ENCODE peak calls at places on chromosomes 7 and 10, in ten cellular contexts. One of them, this sample, is unnamed.

GRCh38 chr7:77655836-77656455 is 40.3 kb upstream of the RSBN1L start:
- DNase-seq in GM20000: no peak
- DNase-seq in Calu3: no peak
- DNase-seq in A549: no peak
- DNase-seq in omental fat pad: no peak
- DNase-seq in type B pancreatic cell: peak
- DNase-seq in nephron progenitor cell: no peak
- DNase-seq in WTC11: no peak
- DNase-seq in GM23338: no peak
- DNase-seq in epithelial cell of esophagus: no peak
- DNase-seq in this sample: no peak

GRCh38 chr7:83065714-83066113 is 97.0 kb downstream of the PCLO start:
- DNase-seq in epithelial cell of esophagus: peak
- DNase-seq in GM20000: no peak
- DNase-seq in WTC11: no peak
- DNase-seq in GM23338: no peak
- DNase-seq in omental fat pad: no peak
- DNase-seq in A549: no peak
- DNase-seq in Calu3: no peak
- DNase-seq in nephron progenitor cell: no peak
- DNase-seq in type B pancreatic cell: no peak
- DNase-seq in this sample: no peak

GRCh38 chr10:49497358-49497757 is 41.6 kb downstream of the ERCC6 start:
- DNase-seq in nephron progenitor cell: no peak
- DNase-seq in GM20000: no peak
- DNase-seq in type B pancreatic cell: no peak
- DNase-seq in Calu3: no peak
- DNase-seq in GM23338: no peak
- DNase-seq in omental fat pad: no peak
- DNase-seq in WTC11: no peak
- DNase-seq in epithelial cell of esophagus: no peak
- DNase-seq in A549: no peak
- DNase-seq in this sample: no peak

GRCh38 chr7:113285411-113285810 is 167.1 kb upstream of the SMIM30 start:
- DNase-seq in epithelial cell of esophagus: peak
- DNase-seq in WTC11: no peak
- DNase-seq in A549: no peak
- DNase-seq in nephron progenitor cell: no peak
- DNase-seq in GM23338: no peak
- DNase-seq in type B pancreatic cell: no peak
- DNase-seq in Calu3: no peak
- DNase-seq in omental fat pad: no peak
- DNase-seq in GM20000: no peak
- DNase-seq in this sample: no peak

GRCh38 chr10:119149157-119149556 is 16.4 kb downstream of the SFXN4 start:
- DNase-seq in Calu3: no peak
- DNase-seq in epithelial cell of esophagus: no peak
- DNase-seq in type B pancreatic cell: no peak
- DNase-seq in nephron progenitor cell: no peak
- DNase-seq in omental fat pad: no peak
- DNase-seq in A549: no peak
- DNase-seq in GM20000: no peak
- DNase-seq in GM23338: no peak
- DNase-seq in WTC11: no peak
- DNase-seq in this sample: no peak

GRCh38 chr10:6255548-6256061 is 52.9 kb downstream of the PFKFB3 start:
- DNase-seq in nephron progenitor cell: no peak
- DNase-seq in GM23338: no peak
- DNase-seq in epithelial cell of esophagus: no peak
- DNase-seq in WTC11: no peak
- DNase-seq in A549: no peak
- DNase-seq in omental fat pad: no peak
- DNase-seq in GM20000: no peak
- DNase-seq in Calu3: no peak
- DNase-seq in type B pancreatic cell: no peak
- DNase-seq in this sample: peak

GRCh38 chr10:43040482-43041256 is 36.2 kb upstream of the RET start:
- DNase-seq in omental fat pad: no peak
- DNase-seq in type B pancreatic cell: no peak
- DNase-seq in GM23338: no peak
- DNase-seq in Calu3: no peak
- DNase-seq in epithelial cell of esophagus: no peak
- DNase-seq in GM20000: no peak
- DNase-seq in WTC11: no peak
- DNase-seq in nephron progenitor cell: no peak
- DNase-seq in A549: no peak
- DNase-seq in this sample: no peak

GRCh38 chr10:26983156-26983555 is 117.1 kb downstream of the ANKRD26 start:
- DNase-seq in A549: no peak
- DNase-seq in WTC11: no peak
- DNase-seq in GM23338: no peak
- DNase-seq in nephron progenitor cell: no peak
- DNase-seq in epithelial cell of esophagus: no peak
- DNase-seq in Calu3: no peak
- DNase-seq in omental fat pad: no peak
- DNase-seq in type B pancreatic cell: no peak
- DNase-seq in GM20000: no peak
- DNase-seq in this sample: no peak

GRCh38 chr7:123580406-123581161 is 21.0 kb upstream of the ASB15 start:
- DNase-seq in GM23338: peak
- DNase-seq in Calu3: peak
- DNase-seq in nephron progenitor cell: peak
- DNase-seq in WTC11: no peak
- DNase-seq in GM20000: peak
- DNase-seq in A549: no peak
- DNase-seq in epithelial cell of esophagus: peak
- DNase-seq in omental fat pad: no peak
- DNase-seq in type B pancreatic cell: no peak
- DNase-seq in this sample: no peak

GRCh38 chr10:77526861-77527617 is 110.6 kb downstream of the KCNMA1 start:
- DNase-seq in A549: no peak
- DNase-seq in type B pancreatic cell: no peak
- DNase-seq in epithelial cell of esophagus: no peak
- DNase-seq in WTC11: no peak
- DNase-seq in GM23338: no peak
- DNase-seq in omental fat pad: no peak
- DNase-seq in Calu3: no peak
- DNase-seq in GM20000: no peak
- DNase-seq in nephron progenitor cell: no peak
- DNase-seq in this sample: no peak

DNA sequence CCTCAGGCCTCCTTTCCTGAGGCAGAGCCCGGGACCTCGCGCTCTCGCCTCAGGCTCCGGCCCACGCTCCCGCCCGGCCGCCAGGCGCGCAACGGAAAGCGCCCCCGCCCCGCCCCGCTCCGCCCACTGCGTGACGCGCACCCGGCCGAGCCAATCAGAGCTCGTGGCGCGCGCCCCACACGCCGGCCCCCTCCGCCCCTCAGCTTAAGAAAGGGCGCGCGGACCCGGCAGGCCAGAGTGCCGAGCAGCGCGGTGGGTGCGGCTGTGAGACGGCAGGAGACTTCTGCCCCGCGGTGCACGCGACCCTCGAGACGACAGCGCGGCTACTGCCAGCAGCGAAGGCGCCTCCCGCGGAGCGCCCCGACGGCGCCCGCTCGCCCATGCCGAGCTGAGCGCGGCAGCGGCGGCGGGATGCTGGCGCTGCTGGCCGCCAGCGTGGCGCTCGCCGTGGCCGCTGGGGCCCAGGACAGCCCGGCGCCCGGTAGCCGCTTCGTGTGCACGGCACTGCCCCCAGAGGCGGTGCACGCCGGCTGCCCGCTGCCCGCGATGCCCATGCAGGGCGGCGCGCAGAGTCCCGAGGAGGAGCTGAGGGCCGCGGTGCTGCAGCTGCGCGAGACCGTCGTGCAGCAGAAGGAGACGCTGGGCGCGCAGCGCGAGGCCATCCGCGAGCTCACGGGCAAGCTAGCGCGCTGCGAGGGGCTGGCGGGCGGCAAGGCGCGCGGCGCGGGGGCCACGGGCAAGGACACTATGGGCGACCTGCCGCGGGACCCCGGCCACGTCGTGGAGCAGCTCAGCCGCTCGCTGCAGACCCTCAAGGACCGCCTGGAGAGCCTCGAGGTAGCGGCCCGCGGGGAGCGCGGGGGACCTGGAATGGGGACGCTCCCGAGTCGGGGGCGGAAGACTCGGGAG is at the start of gene NPTX2:
- DNase-seq in WTC11: peak
- DNase-seq in Calu3: no peak
- DNase-seq in A549: no peak
- DNase-seq in GM23338: peak
- DNase-seq in epithelial cell of esophagus: no peak
- DNase-seq in GM20000: peak
- DNase-seq in nephron progenitor cell: peak
- DNase-seq in type B pancreatic cell: no peak
- DNase-seq in omental fat pad: no peak
- DNase-seq in this sample: no peak
- TF ChIP-seq CTCF in WTC11: no peak
- TF ChIP-seq CTCF in Calu3: no peak
- TF ChIP-seq CTCF in A549: no peak
- TF ChIP-seq CTCF in GM23338: peak
- TF ChIP-seq CTCF in epithelial cell of esophagus: no peak
- TF ChIP-seq CTCF in GM20000: no peak
- TF ChIP-seq CTCF in nephron progenitor cell: no peak
- TF ChIP-seq CTCF in type B pancreatic cell: peak
- TF ChIP-seq CTCF in omental fat pad: no peak
- TF ChIP-seq CTCF in this sample: peak

DNA sequence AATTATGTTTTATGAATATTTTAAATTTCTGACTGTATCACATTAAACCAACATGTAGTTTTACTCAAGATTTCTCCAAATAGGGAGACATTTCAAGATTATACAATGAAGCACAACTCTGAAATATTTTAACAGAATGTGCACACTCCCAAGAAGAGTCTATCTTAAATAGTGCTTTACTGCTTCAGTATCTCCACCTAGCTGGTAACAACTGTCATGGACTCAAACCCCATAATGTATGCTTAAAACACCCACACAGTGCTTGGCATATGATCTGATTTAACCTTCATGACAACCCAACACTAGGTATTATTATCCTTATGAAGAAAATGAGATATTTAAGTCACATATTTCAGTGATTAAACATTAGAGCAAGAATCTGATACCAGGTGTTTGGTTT is 45.9 kb downstream of the ASZ1 start:
- DNase-seq in A549: no peak
- DNase-seq in GM20000: no peak
- DNase-seq in type B pancreatic cell: no peak
- DNase-seq in GM23338: no peak
- DNase-seq in nephron progenitor cell: no peak
- DNase-seq in epithelial cell of esophagus: no peak
- DNase-seq in WTC11: no peak
- DNase-seq in omental fat pad: no peak
- DNase-seq in Calu3: no peak
- DNase-seq in this sample: no peak
- TF ChIP-seq CTCF in A549: no peak
- TF ChIP-seq CTCF in GM20000: no peak
- TF ChIP-seq CTCF in type B pancreatic cell: no peak
- TF ChIP-seq CTCF in GM23338: peak
- TF ChIP-seq CTCF in nephron progenitor cell: no peak
- TF ChIP-seq CTCF in epithelial cell of esophagus: no peak
- TF ChIP-seq CTCF in WTC11: no peak
- TF ChIP-seq CTCF in omental fat pad: no peak
- TF ChIP-seq CTCF in Calu3: no peak
- TF ChIP-seq CTCF in this sample: no peak

GRCh38 chr7:110604206-110604605 is 486.7 kb upstream of the LRRN3 start:
- DNase-seq in WTC11: no peak
- DNase-seq in GM23338: no peak
- DNase-seq in epithelial cell of esophagus: no peak
- DNase-seq in type B pancreatic cell: no peak
- DNase-seq in Calu3: no peak
- DNase-seq in omental fat pad: no peak
- DNase-seq in GM20000: no peak
- DNase-seq in A549: no peak
- DNase-seq in nephron progenitor cell: no peak
- DNase-seq in this sample: no peak
- TF ChIP-seq CTCF in WTC11: no peak
- TF ChIP-seq CTCF in GM23338: no peak
- TF ChIP-seq CTCF in epithelial cell of esophagus: no peak
- TF ChIP-seq CTCF in type B pancreatic cell: no peak
- TF ChIP-seq CTCF in Calu3: no peak
- TF ChIP-seq CTCF in omental fat pad: no peak
- TF ChIP-seq CTCF in GM20000: no peak
- TF ChIP-seq CTCF in A549: no peak
- TF ChIP-seq CTCF in nephron progenitor cell: no peak
- TF ChIP-seq CTCF in this sample: no peak

GRCh38 chr10:133515471-133515870 is 11.7 kb upstream of the CYP2E1 start:
- DNase-seq in GM20000: no peak
- DNase-seq in type B pancreatic cell: no peak
- DNase-seq in epithelial cell of esophagus: no peak
- DNase-seq in omental fat pad: no peak
- DNase-seq in nephron progenitor cell: no peak
- DNase-seq in Calu3: no peak
- DNase-seq in GM23338: no peak
- DNase-seq in A549: no peak
- DNase-seq in WTC11: no peak
- DNase-seq in this sample: no peak

GRCh38 chr10:133511907-133512528 is 15.1 kb upstream of the CYP2E1 start:
- DNase-seq in A549: no peak
- DNase-seq in GM20000: no peak
- DNase-seq in WTC11: no peak
- DNase-seq in nephron progenitor cell: no peak
- DNase-seq in GM23338: no peak
- DNase-seq in omental fat pad: no peak
- DNase-seq in epithelial cell of esophagus: no peak
- DNase-seq in type B pancreatic cell: no peak
- DNase-seq in Calu3: no peak
- DNase-seq in this sample: no peak

GRCh38 chr10:133511408-133511807 is 15.8 kb upstream of the CYP2E1 start:
- DNase-seq in omental fat pad: no peak
- DNase-seq in epithelial cell of esophagus: no peak
- DNase-seq in GM23338: no peak
- DNase-seq in nephron progenitor cell: no peak
- DNase-seq in GM20000: no peak
- DNase-seq in WTC11: no peak
- DNase-seq in Calu3: no peak
- DNase-seq in type B pancreatic cell: no peak
- DNase-seq in A549: no peak
- DNase-seq in this sample: no peak

GRCh38 chr10:133520193-133520738 is 6.9 kb upstream of the CYP2E1 start:
- DNase-seq in omental fat pad: peak
- DNase-seq in A549: peak
- DNase-seq in WTC11: peak
- DNase-seq in GM20000: peak
- DNase-seq in epithelial cell of esophagus: peak
- DNase-seq in Calu3: peak
- DNase-seq in GM23338: peak
- DNase-seq in nephron progenitor cell: peak
- DNase-seq in type B pancreatic cell: no peak
- DNase-seq in this sample: no peak

DNA sequence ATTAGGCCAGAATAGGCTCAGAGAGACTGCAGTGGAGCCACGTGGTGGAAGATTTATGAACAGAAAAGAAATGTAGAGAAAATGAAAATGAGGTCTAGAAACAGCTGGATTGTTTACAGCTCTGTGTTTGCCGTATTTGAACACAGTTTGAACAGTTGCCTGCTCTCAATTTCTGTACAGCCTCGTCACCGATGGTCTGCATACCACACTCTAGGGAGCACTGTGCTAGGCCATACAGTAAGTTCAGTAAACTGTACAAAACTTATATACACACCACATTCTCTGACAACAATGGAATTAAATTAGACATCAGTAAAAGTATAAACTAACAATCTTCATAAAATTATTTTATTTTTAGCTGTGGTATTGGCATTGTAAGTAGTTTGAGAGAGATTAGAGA is 11.1 kb upstream of the CYP2E1 start:
- DNase-seq in GM20000: no peak
- DNase-seq in omental fat pad: no peak
- DNase-seq in type B pancreatic cell: no peak
- DNase-seq in WTC11: no peak
- DNase-seq in nephron progenitor cell: no peak
- DNase-seq in epithelial cell of esophagus: no peak
- DNase-seq in Calu3: no peak
- DNase-seq in GM23338: no peak
- DNase-seq in A549: no peak
- DNase-seq in this sample: no peak
- TF ChIP-seq CTCF in GM20000: no peak
- TF ChIP-seq CTCF in omental fat pad: no peak
- TF ChIP-seq CTCF in type B pancreatic cell: no peak
- TF ChIP-seq CTCF in WTC11: no peak
- TF ChIP-seq CTCF in nephron progenitor cell: no peak
- TF ChIP-seq CTCF in epithelial cell of esophagus: no peak
- TF ChIP-seq CTCF in Calu3: no peak
- TF ChIP-seq CTCF in GM23338: no peak
- TF ChIP-seq CTCF in A549: no peak
- TF ChIP-seq CTCF in this sample: no peak

This sample was measured in ascending aorta.